ENCODE peak calls at places on chromosomes 1 and 21, in eight cellular contexts. One of them, this sample, is unnamed.

GRCh38 chr1:19054216-19054615 is 97.7 kb upstream of the IFFO2 start:
- DNase-seq in GM06990: no peak
- DNase-seq in stomach: no peak
- DNase-seq in right atrium auricular region: no peak
- DNase-seq in BE2C: no peak
- DNase-seq in type B pancreatic cell: no peak
- DNase-seq in IMR-90: no peak
- DNase-seq in mesothelial cell of epicardium: no peak
- DNase-seq in this sample: no peak

GRCh38 chr1:70205437-70206118 is at the start of gene LRRC40:
- DNase-seq in right atrium auricular region: peak; percentile 95
- DNase-seq in IMR-90: peak; percentile 94
- DNase-seq in GM06990: peak; percentile 96
- DNase-seq in stomach: peak; percentile 96
- DNase-seq in BE2C: peak; percentile 88
- DNase-seq in type B pancreatic cell: peak; percentile 97
- DNase-seq in mesothelial cell of epicardium: peak; percentile 97
- DNase-seq in this sample: peak; percentile 97

GRCh38 chr1:8533124-8533523 is 215.2 kb downstream of the SLC45A1 start:
- DNase-seq in stomach: no peak
- DNase-seq in type B pancreatic cell: no peak
- DNase-seq in GM06990: no peak
- DNase-seq in right atrium auricular region: no peak
- DNase-seq in IMR-90: no peak
- DNase-seq in BE2C: no peak
- DNase-seq in mesothelial cell of epicardium: no peak
- DNase-seq in this sample: no peak

GRCh38 chr1:240652554-240652953 is 40.6 kb upstream of the GREM2 start:
- DNase-seq in mesothelial cell of epicardium: no peak
- DNase-seq in stomach: no peak
- DNase-seq in IMR-90: no peak
- DNase-seq in right atrium auricular region: no peak
- DNase-seq in type B pancreatic cell: no peak
- DNase-seq in BE2C: no peak
- DNase-seq in GM06990: no peak
- DNase-seq in this sample: no peak

GRCh38 chr1:27522148-27522859 is 32.3 kb upstream of the WASF2 start:
- DNase-seq in IMR-90: no peak
- DNase-seq in type B pancreatic cell: no peak
- DNase-seq in stomach: peak; percentile 74
- DNase-seq in BE2C: no peak
- DNase-seq in GM06990: no peak
- DNase-seq in right atrium auricular region: no peak
- DNase-seq in mesothelial cell of epicardium: no peak
- DNase-seq in this sample: no peak

GRCh38 chr1:9429369-9429766 is 109.9 kb upstream of the SLC25A33 start:
- DNase-seq in IMR-90: no peak
- DNase-seq in GM06990: no peak
- DNase-seq in right atrium auricular region: no peak
- DNase-seq in stomach: no peak
- DNase-seq in mesothelial cell of epicardium: no peak
- DNase-seq in type B pancreatic cell: no peak
- DNase-seq in BE2C: no peak
- DNase-seq in this sample: no peak

GRCh38 chr1:206442101-206442500 is 28.2 kb upstream of the IKBKE start:
- DNase-seq in GM06990: no peak
- DNase-seq in type B pancreatic cell: no peak
- DNase-seq in stomach: no peak
- DNase-seq in mesothelial cell of epicardium: no peak
- DNase-seq in IMR-90: peak; percentile 70
- DNase-seq in right atrium auricular region: no peak
- DNase-seq in BE2C: no peak
- DNase-seq in this sample: no peak

GRCh38 chr1:198253259-198253658 is 96.5 kb downstream of the NEK7 start:
- DNase-seq in mesothelial cell of epicardium: no peak
- DNase-seq in right atrium auricular region: no peak
- DNase-seq in stomach: no peak
- DNase-seq in type B pancreatic cell: no peak
- DNase-seq in GM06990: peak; percentile 42
- DNase-seq in IMR-90: no peak
- DNase-seq in BE2C: no peak
- DNase-seq in this sample: no peak

GRCh38 chr1:12204140-12204539 is 25.7 kb upstream of the VPS13D start:
- DNase-seq in BE2C: no peak
- DNase-seq in mesothelial cell of epicardium: no peak
- DNase-seq in IMR-90: no peak
- DNase-seq in stomach: no peak
- DNase-seq in type B pancreatic cell: no peak
- DNase-seq in right atrium auricular region: no peak
- DNase-seq in GM06990: no peak
- DNase-seq in this sample: no peak

GRCh38 chr1:17045140-17045539 is 8.7 kb downstream of the SDHB start:
- DNase-seq in mesothelial cell of epicardium: no peak
- DNase-seq in IMR-90: no peak
- DNase-seq in stomach: no peak
- DNase-seq in right atrium auricular region: no peak
- DNase-seq in type B pancreatic cell: no peak
- DNase-seq in GM06990: no peak
- DNase-seq in BE2C: no peak
- DNase-seq in this sample: no peak

GRCh38 chr21:39036581-39036980 is 146.7 kb downstream of the PSMG1 start:
- DNase-seq in IMR-90: no peak
- DNase-seq in mesothelial cell of epicardium: no peak
- DNase-seq in right atrium auricular region: no peak
- DNase-seq in type B pancreatic cell: no peak
- DNase-seq in GM06990: no peak
- DNase-seq in BE2C: no peak
- DNase-seq in stomach: no peak
- DNase-seq in this sample: no peak

GRCh38 chr1:239854956-239855355 is 236.7 kb upstream of the FMN2 start:
- DNase-seq in right atrium auricular region: no peak
- DNase-seq in IMR-90: no peak
- DNase-seq in BE2C: no peak
- DNase-seq in stomach: no peak
- DNase-seq in GM06990: no peak
- DNase-seq in mesothelial cell of epicardium: no peak
- DNase-seq in type B pancreatic cell: no peak
- DNase-seq in this sample: no peak

GRCh38 chr1:38941527-38942019 is at the start of gene RHBDL2:
- DNase-seq in BE2C: no peak
- DNase-seq in IMR-90: peak; percentile 38
- DNase-seq in mesothelial cell of epicardium: no peak
- DNase-seq in GM06990: no peak
- DNase-seq in stomach: peak; percentile 88
- DNase-seq in type B pancreatic cell: no peak
- DNase-seq in right atrium auricular region: peak; percentile 62
- DNase-seq in this sample: no peak

GRCh38 chr1:38000529-38001453 is 4.5 kb downstream of the FHL3 start:
- DNase-seq in BE2C: no peak
- DNase-seq in GM06990: no peak
- DNase-seq in stomach: no peak
- DNase-seq in IMR-90: peak; percentile 87
- DNase-seq in type B pancreatic cell: no peak
- DNase-seq in mesothelial cell of epicardium: peak; percentile 54
- DNase-seq in right atrium auricular region: no peak
- DNase-seq in this sample: peak; percentile 51

GRCh38 chr1:175413367-175413766 is 220.8 kb upstream of the KIAA0040 start:
- DNase-seq in right atrium auricular region: no peak
- DNase-seq in stomach: no peak
- DNase-seq in type B pancreatic cell: no peak
- DNase-seq in mesothelial cell of epicardium: no peak
- DNase-seq in BE2C: no peak
- DNase-seq in GM06990: no peak
- DNase-seq in IMR-90: no peak
- DNase-seq in this sample: no peak

GRCh38 chr1:179230251-179230650 is 774 bp upstream of the ABL2 start:
- DNase-seq in IMR-90: peak; percentile 86
- DNase-seq in stomach: no peak
- DNase-seq in mesothelial cell of epicardium: no peak
- DNase-seq in BE2C: no peak
- DNase-seq in GM06990: no peak
- DNase-seq in right atrium auricular region: no peak
- DNase-seq in type B pancreatic cell: no peak
- DNase-seq in this sample: no peak

GRCh38 chr1:96845464-96845863 is 123.9 kb downstream of the PTBP2 start:
- DNase-seq in stomach: peak; percentile 47
- DNase-seq in BE2C: peak; percentile 54
- DNase-seq in IMR-90: no peak
- DNase-seq in mesothelial cell of epicardium: no peak
- DNase-seq in type B pancreatic cell: no peak
- DNase-seq in right atrium auricular region: no peak
- DNase-seq in GM06990: peak; percentile 13
- DNase-seq in this sample: peak; percentile 51

GRCh38 chr1:206583461-206584264 is 28.6 kb downstream of the EIF2D start:
- DNase-seq in IMR-90: peak; percentile 65
- DNase-seq in GM06990: no peak
- DNase-seq in BE2C: peak; percentile 79
- DNase-seq in type B pancreatic cell: no peak
- DNase-seq in mesothelial cell of epicardium: peak; percentile 83
- DNase-seq in stomach: peak; percentile 83
- DNase-seq in right atrium auricular region: peak; percentile 87
- DNase-seq in this sample: peak; percentile 74

GRCh38 chr1:237591353-237591752 is 299.4 kb downstream of the ZP4 start:
- DNase-seq in stomach: no peak
- DNase-seq in GM06990: no peak
- DNase-seq in BE2C: no peak
- DNase-seq in right atrium auricular region: no peak
- DNase-seq in type B pancreatic cell: no peak
- DNase-seq in mesothelial cell of epicardium: no peak
- DNase-seq in IMR-90: no peak
- DNase-seq in this sample: no peak

GRCh38 chr1:16029288-16029687 is 7.5 kb downstream of the CLCNKA start:
- DNase-seq in IMR-90: no peak
- DNase-seq in BE2C: no peak
- DNase-seq in type B pancreatic cell: no peak
- DNase-seq in GM06990: no peak
- DNase-seq in right atrium auricular region: no peak
- DNase-seq in stomach: no peak
- DNase-seq in mesothelial cell of epicardium: no peak
- DNase-seq in this sample: no peak

GRCh38 chr1:16028237-16029002 is 6.6 kb downstream of the CLCNKA start:
- DNase-seq in IMR-90: no peak
- DNase-seq in mesothelial cell of epicardium: no peak
- DNase-seq in stomach: no peak
- DNase-seq in right atrium auricular region: no peak
- DNase-seq in BE2C: no peak
- DNase-seq in GM06990: no peak
- DNase-seq in type B pancreatic cell: no peak
- DNase-seq in this sample: no peak

GRCh38 chr1:16031551-16031950 is 9.7 kb downstream of the CLCNKA start:
- DNase-seq in IMR-90: no peak
- DNase-seq in BE2C: no peak
- DNase-seq in type B pancreatic cell: no peak
- DNase-seq in right atrium auricular region: no peak
- DNase-seq in mesothelial cell of epicardium: no peak
- DNase-seq in GM06990: no peak
- DNase-seq in stomach: no peak
- DNase-seq in this sample: no peak

GRCh38 chr1:16033101-16033632 is 10.4 kb upstream of the CLCNKB start:
- DNase-seq in mesothelial cell of epicardium: no peak
- DNase-seq in stomach: no peak
- DNase-seq in BE2C: no peak
- DNase-seq in type B pancreatic cell: no peak
- DNase-seq in right atrium auricular region: no peak
- DNase-seq in IMR-90: no peak
- DNase-seq in GM06990: no peak
- DNase-seq in this sample: no peak

GRCh38 chr1:16032388-16033100 is 10.7 kb downstream of the CLCNKA start:
- DNase-seq in IMR-90: peak; percentile 79
- DNase-seq in type B pancreatic cell: peak; percentile 87
- DNase-seq in GM06990: peak; percentile 66
- DNase-seq in mesothelial cell of epicardium: peak; percentile 83
- DNase-seq in right atrium auricular region: peak; percentile 89
- DNase-seq in stomach: peak; percentile 88
- DNase-seq in BE2C: peak; percentile 90
- DNase-seq in this sample: peak; percentile 91
- TF ChIP-seq CTCF in IMR-90: peak; percentile 98
- TF ChIP-seq CTCF in type B pancreatic cell: peak; percentile 92
- TF ChIP-seq CTCF in GM06990: peak; percentile 93
- TF ChIP-seq CTCF in mesothelial cell of epicardium: peak; percentile 73
- TF ChIP-seq CTCF in right atrium auricular region: peak; percentile 98
- TF ChIP-seq CTCF in stomach: peak; percentile 89
- TF ChIP-seq CTCF in BE2C: peak; percentile 74
- TF ChIP-seq CTCF in this sample: peak; percentile 86

GRCh38 chr1:66375125-66375524 is 158.8 kb upstream of the SGIP1 start:
- DNase-seq in GM06990: no peak
- DNase-seq in BE2C: no peak
- DNase-seq in type B pancreatic cell: no peak
- DNase-seq in mesothelial cell of epicardium: no peak
- DNase-seq in stomach: no peak
- DNase-seq in right atrium auricular region: no peak
- DNase-seq in IMR-90: no peak
- DNase-seq in this sample: no peak
- TF ChIP-seq CTCF in GM06990: peak; percentile 16
- TF ChIP-seq CTCF in BE2C: no peak
- TF ChIP-seq CTCF in type B pancreatic cell: no peak
- TF ChIP-seq CTCF in mesothelial cell of epicardium: no peak
- TF ChIP-seq CTCF in stomach: no peak
- TF ChIP-seq CTCF in right atrium auricular region: no peak
- TF ChIP-seq CTCF in IMR-90: peak; percentile 9
- TF ChIP-seq CTCF in this sample: no peak

GRCh38 chr1:180636138-180636537 is 4.3 kb downstream of the XPR1 start:
- DNase-seq in IMR-90: peak; percentile 26
- DNase-seq in stomach: no peak
- DNase-seq in right atrium auricular region: no peak
- DNase-seq in BE2C: no peak
- DNase-seq in type B pancreatic cell: no peak
- DNase-seq in mesothelial cell of epicardium: no peak
- DNase-seq in GM06990: no peak
- DNase-seq in this sample: no peak
- TF ChIP-seq CTCF in IMR-90: peak; percentile 43
- TF ChIP-seq CTCF in stomach: no peak
- TF ChIP-seq CTCF in right atrium auricular region: no peak
- TF ChIP-seq CTCF in BE2C: peak; percentile 38
- TF ChIP-seq CTCF in type B pancreatic cell: no peak
- TF ChIP-seq CTCF in mesothelial cell of epicardium: no peak
- TF ChIP-seq CTCF in GM06990: no peak
- TF ChIP-seq CTCF in this sample: no peak

GRCh38 chr1:177784394-177784793 is 185.5 kb downstream of the SEC16B start:
- DNase-seq in BE2C: no peak
- DNase-seq in right atrium auricular region: no peak
- DNase-seq in stomach: no peak
- DNase-seq in IMR-90: no peak
- DNase-seq in type B pancreatic cell: no peak
- DNase-seq in GM06990: no peak
- DNase-seq in mesothelial cell of epicardium: no peak
- DNase-seq in this sample: no peak

GRCh38 chr1:177786346-177786745 is 183.5 kb downstream of the SEC16B start:
- DNase-seq in IMR-90: no peak
- DNase-seq in stomach: no peak
- DNase-seq in BE2C: no peak
- DNase-seq in GM06990: no peak
- DNase-seq in mesothelial cell of epicardium: no peak
- DNase-seq in right atrium auricular region: no peak
- DNase-seq in type B pancreatic cell: no peak
- DNase-seq in this sample: no peak

GRCh38 chr1:177780096-177780700 is 189.7 kb downstream of the SEC16B start:
- DNase-seq in right atrium auricular region: no peak
- DNase-seq in mesothelial cell of epicardium: no peak
- DNase-seq in stomach: no peak
- DNase-seq in GM06990: no peak
- DNase-seq in BE2C: no peak
- DNase-seq in IMR-90: peak; percentile 57
- DNase-seq in type B pancreatic cell: no peak
- DNase-seq in this sample: peak; percentile 10

GRCh38 chr1:177779325-177779965 is 190.4 kb downstream of the SEC16B start:
- DNase-seq in IMR-90: no peak
- DNase-seq in GM06990: no peak
- DNase-seq in BE2C: no peak
- DNase-seq in type B pancreatic cell: no peak
- DNase-seq in mesothelial cell of epicardium: no peak
- DNase-seq in stomach: no peak
- DNase-seq in right atrium auricular region: no peak
- DNase-seq in this sample: no peak

GRCh38 chr1:177783052-177783451 is 186.8 kb downstream of the SEC16B start:
- DNase-seq in GM06990: no peak
- DNase-seq in mesothelial cell of epicardium: no peak
- DNase-seq in stomach: no peak
- DNase-seq in BE2C: no peak
- DNase-seq in type B pancreatic cell: no peak
- DNase-seq in IMR-90: no peak
- DNase-seq in right atrium auricular region: no peak
- DNase-seq in this sample: no peak
- TF ChIP-seq CTCF in GM06990: peak; percentile 37
- TF ChIP-seq CTCF in mesothelial cell of epicardium: no peak
- TF ChIP-seq CTCF in stomach: no peak
- TF ChIP-seq CTCF in BE2C: no peak
- TF ChIP-seq CTCF in type B pancreatic cell: no peak
- TF ChIP-seq CTCF in IMR-90: no peak
- TF ChIP-seq CTCF in right atrium auricular region: no peak
- TF ChIP-seq CTCF in this sample: no peak